ENCODE peak calls at places on chromosomes 11 and 22, in seven cellular contexts. P is aorta, Z is kidney epithelial cell, M is HL-60, N is upper lobe of right lung, D is mesendoderm, U is right atrium auricular region. K is an unnamed sample.

GRCh38 chr22:41070665-41071331 is 21.6 kb upstream of the EP300 start:
- DNase-seq in Z (no peak), M (peak; percentile 68), P (peak; percentile 2), N (peak; percentile 76), D (no peak), U (no peak), K (no peak)

GRCh38 chr22:44197271-44197670 is 16.5 kb downstream of the PARVG start:
- DNase-seq in N (no peak), D (no peak), M (no peak), Z (no peak), U (no peak), P (no peak), K (no peak)

GRCh38 chr22:28810839-28811491 is 10.6 kb upstream of the XBP1 start:
- DNase-seq in P (no peak), D (no peak), N (no peak), Z (no peak), U (no peak), M (peak; percentile 90), K (no peak)

GRCh38 chr11:102572537-102573220 is 42.1 kb upstream of the MMP7 start:
- DNase-seq in M (no peak), N (no peak), U (no peak), P (no peak), D (no peak), Z (no peak), K (no peak)

GRCh38 chr11:102406099-102406498 is 46.5 kb downstream of the TMEM123 start:
- DNase-seq in N (no peak), D (no peak), M (no peak), Z (no peak), P (no peak), U (no peak), K (no peak)

GRCh38 chr11:92382311-92382710 is 157.7 kb downstream of the FAT3 start:
- DNase-seq in D (peak; percentile 25), P (no peak), Z (no peak), N (no peak), M (no peak), U (no peak), K (no peak)

GRCh38 chr11:90134420-90135003 is at the start of gene NAALAD2:
- DNase-seq in N (peak; percentile 65), Z (no peak), D (peak; percentile 72), U (peak; percentile 65), M (no peak), P (peak; percentile 51), K (peak; percentile 60)

GRCh38 chr22:35539910-35540599 is 576 bp upstream of the RASD2 start:
- DNase-seq in N (peak; percentile 79), D (peak; percentile 44), P (peak; percentile 72), Z (no peak), M (peak; percentile 16), U (no peak), K (peak; percentile 66)

GRCh38 chr11:102587722-102588121 is 37.4 kb downstream of the MMP20 start:
- DNase-seq in M (no peak), U (no peak), N (no peak), P (no peak), D (no peak), Z (no peak), K (no peak)

GRCh38 chr11:96254854-96255253 is 88.1 kb downstream of the MAML2 start:
- DNase-seq in P (no peak), U (no peak), N (peak; percentile 65), Z (no peak), M (no peak), D (no peak), K (no peak)

GRCh38 chr11:14899087-14899363 is 7.0 kb upstream of the CYP2R1 start:
- DNase-seq in P (no peak), M (no peak), U (no peak), Z (no peak), D (no peak), N (no peak), K (no peak)

GRCh38 chr11:125036933-125037332 is 26.2 kb upstream of the SLC37A2 start:
- DNase-seq in U (no peak), M (no peak), N (no peak), Z (peak; percentile 29), P (no peak), D (no peak), K (no peak)

GRCh38 chr11:116336540-116336939 is 436.2 kb downstream of the BUD13 start:
- DNase-seq in M (no peak), N (no peak), P (no peak), U (peak; percentile 34), Z (no peak), D (no peak), K (no peak)

GRCh38 chr11:64809781-64810241 is 540 bp downstream of the MEN1 start:
- DNase-seq in N (no peak), M (no peak), P (no peak), Z (no peak), D (peak; percentile 65), U (no peak), K (no peak)

GRCh38 chr11:1866226-1866625 is 13.3 kb downstream of the LSP1 start:
- DNase-seq in M (no peak), U (no peak), Z (no peak), N (no peak), P (no peak), D (no peak), K (peak; percentile 36)

GRCh38 chr11:29783506-29783905 is 233.3 kb downstream of the KCNA4 start:
- DNase-seq in P (no peak), M (no peak), Z (no peak), N (no peak), U (no peak), D (no peak), K (no peak)

GRCh38 chr11:4068962-4069361 is 25.6 kb upstream of the RRM1 start:
- DNase-seq in U (no peak), P (no peak), Z (no peak), M (peak; percentile 53), D (no peak), N (no peak), K (no peak)

GRCh38 chr11:47408598-47409439 is 429 bp downstream of the SLC39A13 start:
- DNase-seq in U (no peak), D (peak; percentile 46), Z (peak; percentile 57), P (peak; percentile 82), M (no peak), N (peak; percentile 71), K (peak; percentile 49)

GRCh38 chr22:38424525-38425080 is 30.4 kb downstream of the KCNJ4 start:
- DNase-seq in Z (no peak), D (no peak), P (no peak), N (no peak), M (no peak), U (no peak), K (no peak)

GRCh38 chr11:60305906-60306619 is 21.0 kb upstream of the MS4A6E start:
- DNase-seq in Z (peak; percentile 49), N (no peak), U (no peak), D (peak; percentile 71), M (no peak), P (no peak), K (no peak)

GRCh38 chr11:44268073-44268806 is 41.7 kb downstream of the ALX4 start:
- DNase-seq in U (no peak), N (no peak), Z (no peak), M (no peak), P (no peak), D (no peak), K (no peak)

GRCh38 chr22:19174106-19175025 is 4.2 kb downstream of the SLC25A1 start:
- DNase-seq in D (peak; percentile 68), P (peak; percentile 67), N (no peak), Z (no peak), U (no peak), M (peak; percentile 93), K (peak; percentile 89)

GRCh38 chr11:33899383-33900037 is 7.6 kb upstream of the LMO2 start:
- DNase-seq in U (peak; percentile 94), M (no peak), Z (peak; percentile 10), N (no peak), P (peak; percentile 90), D (peak; percentile 61), K (no peak)

GRCh38 chr11:35663408-35663702 is 780 bp downstream of the TRIM44 start:
- DNase-seq in N (no peak), U (no peak), D (no peak), M (no peak), P (no peak), Z (no peak), K (no peak)

GRCh38 chr11:65493367-65494176 is 5.3 kb upstream of the MALAT1 start:
- DNase-seq in Z (peak; percentile 88), U (peak; percentile 98), D (peak; percentile 92), M (no peak), N (peak; percentile 77), P (peak; percentile 92), K (peak; percentile 76)

GRCh38 chr11:66970808-66971442 is 4.2 kb upstream of the C11orf86 start:
- DNase-seq in P (peak; percentile 82), D (peak; percentile 23), N (no peak), U (peak; percentile 88), M (peak; percentile 43), Z (peak; percentile 100), K (peak; percentile 67)

GRCh38 chr11:95121687-95122086 is 32.0 kb downstream of the ENDOD1 start:
- DNase-seq in U (no peak), Z (no peak), N (no peak), M (no peak), D (peak; percentile 23), P (no peak), K (no peak)

GRCh38 chr11:120001161-120002135 is 136.5 kb downstream of the TRIM29 start:
- DNase-seq in M (no peak), P (no peak), N (no peak), U (no peak), Z (no peak), D (no peak), K (no peak)

GRCh38 chr11:120009938-120010337 is 128.0 kb downstream of the TRIM29 start:
- DNase-seq in P (no peak), U (no peak), D (no peak), M (no peak), N (no peak), Z (no peak), K (no peak)

GRCh38 chr11:119999220-119999619 is 138.7 kb downstream of the TRIM29 start:
- DNase-seq in Z (no peak), D (peak; percentile 86), N (no peak), U (no peak), P (no peak), M (peak; percentile 13), K (no peak)

GRCh38 chr11:120004723-120005122 is 133.2 kb downstream of the TRIM29 start:
- DNase-seq in N (no peak), M (no peak), Z (no peak), P (no peak), U (no peak), D (no peak), K (no peak)
- H3K27me3 ChIP-seq in N (peaks cover 11% of the 10 kb centered on the region), M (peaks cover 19% of the 10 kb centered on the region), Z (peaks cover 5% of the 10 kb centered on the region), P (no peaks in the 10 kb centered on the region), U (no peaks in the 10 kb centered on the region), D (no peaks in the 10 kb centered on the region), K (no peaks in the 10 kb centered on the region)

GRCh38 chr11:111373590-111373989 is 5.5 kb downstream of the POU2AF1 start:
- DNase-seq in P (no peak), M (no peak), Z (no peak), N (no peak), U (no peak), D (no peak), K (no peak)
- H3K27me3 ChIP-seq in P (no peaks in the 10 kb centered on the region), M (no peaks in the 10 kb centered on the region), Z (no peaks in the 10 kb centered on the region), N (no peaks in the 10 kb centered on the region), U (no peaks in the 10 kb centered on the region), D (no peaks in the 10 kb centered on the region), K (no peaks in the 10 kb centered on the region)

GRCh38 chr22:22386602-22387385 is 121.7 kb downstream of the ZNF280B start:
- DNase-seq in N (no peak), U (no peak), M (no peak), D (no peak), P (no peak), Z (no peak), K (no peak)
- H3K27me3 ChIP-seq in N (no peaks in the 10 kb centered on the region), U (no peaks in the 10 kb centered on the region), M (peaks cover 19% of the 10 kb centered on the region), D (peaks cover 6% of the 10 kb centered on the region), P (no peaks in the 10 kb centered on the region), Z (no peaks in the 10 kb centered on the region), K (no peaks in the 10 kb centered on the region)

GRCh38 chr22:45972868-45973212 is 4.1 kb downstream of the WNT7B start:
- DNase-seq in D (no peak), P (no peak), M (peak; percentile 24), N (no peak), U (no peak), Z (no peak), K (no peak)
- H3K27me3 ChIP-seq in D (peaks cover 66% of the 10 kb centered on the region), P (no peaks in the 10 kb centered on the region), M (peaks cover 76% of the 10 kb centered on the region), N (peaks cover 94% of the 10 kb centered on the region), U (peaks cover 35% of the 10 kb centered on the region), Z (peaks cover 7% of the 10 kb centered on the region), K (peaks cover 30% of the 10 kb centered on the region)